ENCODE peak calls at places on chromosomes 13 and 19, in four cellular contexts. Y is AG09309, F is astrocyte of the spinal cord, W is nephron progenitor cell. O is an unnamed sample.

GRCh38 chr19:18009412-18010066 is 1.6 kb downstream of the ARRDC2 start:
- DNase-seq in Y (no peak), F (no peak), W (no peak), O (no peak)

GRCh38 chr13:44555207-44555606 is 20.9 kb downstream of the TSC22D1 start:
- DNase-seq in Y (no peak), F (no peak), W (no peak), O (no peak)

GRCh38 chr19:6229951-6230712 is 49.6 kb downstream of the MLLT1 start:
- DNase-seq in Y (no peak), F (no peak), W (no peak), O (no peak)

GRCh38 chr13:68719815-68720214 is 1387.8 kb upstream of the ATXN8OS start:
- DNase-seq in Y (no peak), F (no peak), W (no peak), O (no peak)

GRCh38 chr13:22076658-22077057 is 405.8 kb downstream of the FGF9 start:
- DNase-seq in Y (no peak), F (no peak), W (no peak), O (no peak)

GRCh38 chr19:39969681-39970423 is 1.1 kb upstream of the PSMC4 start:
- DNase-seq in Y (no peak), F (no peak), W (no peak), O (no peak)

GRCh38 chr19:6772028-6772865 is at the start of gene VAV1:
- DNase-seq in Y (no peak), F (no peak), W (no peak), O (no peak)

GRCh38 chr19:45500918-45501729 is 2.9 kb downstream of the PPM1N start:
- DNase-seq in Y (no peak), F (no peak), W (no peak), O (no peak)

GRCh38 chr19:11881151-11881800 is 6.3 kb upstream of the ZNF69 start:
- DNase-seq in Y (no peak), F (peak), W (peak), O (peak)

DNA sequence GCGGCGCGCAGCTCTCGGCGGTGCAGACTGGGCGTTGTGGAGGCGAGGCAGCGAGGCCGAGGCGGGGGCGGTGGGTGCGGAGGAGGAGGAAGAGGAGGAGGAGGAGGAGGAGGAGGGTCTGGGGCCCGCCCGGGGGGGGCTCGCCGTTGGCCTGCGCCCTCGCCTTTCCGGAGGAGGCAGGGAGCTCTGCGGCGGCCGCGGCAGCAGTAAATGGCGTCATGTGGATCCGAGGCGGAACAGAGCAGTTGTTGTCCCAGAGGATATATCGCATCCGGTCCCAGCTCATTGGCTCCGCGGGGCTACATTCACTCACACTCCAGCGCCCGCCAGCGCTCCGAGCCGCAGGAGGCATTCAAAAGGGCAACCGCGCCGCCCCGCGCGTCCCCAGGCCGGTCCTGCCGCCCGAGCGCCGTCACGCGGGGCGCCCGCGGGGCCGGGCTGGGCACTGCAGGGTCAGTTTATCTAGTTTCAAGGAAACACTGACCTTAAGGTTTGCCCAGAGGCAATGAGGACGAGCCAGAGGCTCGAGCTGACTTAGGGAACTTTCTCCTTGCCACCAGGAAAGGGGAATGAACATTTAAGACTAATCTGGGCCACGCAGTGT is at the start of gene SPRY2:
- DNase-seq in Y (peak), F (peak), W (peak), O (peak)
- TF ChIP-seq CTCF in Y (no peak), F (no peak), W (no peak), O (no peak)

DNA sequence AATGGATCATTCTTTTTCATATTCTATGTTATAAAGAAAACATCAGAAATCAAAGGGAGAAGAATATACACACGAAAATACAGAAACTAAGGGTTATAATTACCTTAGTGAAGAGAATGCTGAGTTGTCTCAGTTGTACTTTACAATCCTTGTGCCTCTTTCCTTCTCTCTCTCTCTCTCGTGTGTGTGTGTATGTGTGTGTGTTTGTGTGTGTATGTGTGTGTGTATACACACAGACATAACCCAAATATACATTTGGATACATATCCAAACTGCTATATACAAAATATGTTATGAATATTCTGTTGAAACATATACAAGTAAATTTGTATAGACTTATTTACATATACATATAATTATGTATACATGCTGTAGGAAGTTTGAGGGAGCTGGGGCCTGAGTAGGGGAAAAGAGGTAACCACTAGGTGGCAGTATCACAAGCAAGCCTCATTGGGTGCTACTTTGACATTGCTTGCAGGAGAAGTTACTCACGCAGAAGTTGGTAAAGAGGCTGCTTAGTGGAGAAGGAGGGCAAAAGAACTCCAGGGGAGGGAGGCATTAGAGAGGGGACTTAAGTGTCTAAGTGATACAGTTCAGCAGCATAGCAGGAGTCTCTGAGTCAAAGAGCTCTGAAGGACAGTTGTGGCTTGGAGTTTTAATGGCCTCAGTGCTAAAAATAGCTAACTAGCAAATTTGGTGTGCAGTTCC is 465.1 kb upstream of the PCDH20 start:
- DNase-seq in Y (no peak), F (peak), W (peak), O (peak)
- TF ChIP-seq CTCF in Y (peak), F (peak), W (peak), O (peak)

GRCh38 chr13:93876236-93876635 is 603.2 kb downstream of the DCT start:
- DNase-seq in Y (no peak), F (no peak), W (no peak), O (no peak)

GRCh38 chr13:93881418-93881817 is 598.1 kb downstream of the DCT start:
- DNase-seq in Y (no peak), F (no peak), W (no peak), O (no peak)

GRCh38 chr13:93878675-93879074 is 600.8 kb downstream of the DCT start:
- DNase-seq in Y (no peak), F (no peak), W (no peak), O (no peak)

DNA sequence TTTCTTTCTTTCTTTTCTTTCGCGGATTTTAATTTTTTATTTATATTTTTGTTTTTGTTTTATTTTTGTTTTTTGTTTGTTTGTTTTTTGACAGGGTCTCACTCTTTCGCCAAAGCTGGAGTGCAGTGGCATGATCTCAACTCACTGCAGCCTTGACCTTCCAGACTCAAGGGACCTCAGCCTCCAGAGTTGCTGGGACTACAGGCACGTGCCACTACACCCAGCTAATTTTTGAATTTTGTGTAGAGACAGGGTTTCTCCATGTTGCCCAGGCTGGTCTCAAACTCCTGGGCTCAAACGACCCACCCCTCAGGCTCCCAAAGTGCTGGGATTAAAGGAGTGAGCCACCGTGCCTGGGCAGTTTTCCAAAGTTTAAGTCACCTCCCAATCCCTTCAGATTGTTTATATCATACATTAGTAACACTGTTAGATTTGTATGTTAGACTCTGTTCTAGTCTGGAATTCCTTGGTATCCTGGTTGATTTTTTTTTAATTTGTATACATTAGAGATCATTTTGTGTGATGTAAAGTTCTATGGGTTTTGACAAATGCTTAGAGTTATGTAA is 597.3 kb downstream of the DCT start:
- DNase-seq in Y (no peak), F (no peak), W (no peak), O (no peak)
- TF ChIP-seq CTCF in Y (no peak), F (no peak), W (no peak), O (no peak)

DNA sequence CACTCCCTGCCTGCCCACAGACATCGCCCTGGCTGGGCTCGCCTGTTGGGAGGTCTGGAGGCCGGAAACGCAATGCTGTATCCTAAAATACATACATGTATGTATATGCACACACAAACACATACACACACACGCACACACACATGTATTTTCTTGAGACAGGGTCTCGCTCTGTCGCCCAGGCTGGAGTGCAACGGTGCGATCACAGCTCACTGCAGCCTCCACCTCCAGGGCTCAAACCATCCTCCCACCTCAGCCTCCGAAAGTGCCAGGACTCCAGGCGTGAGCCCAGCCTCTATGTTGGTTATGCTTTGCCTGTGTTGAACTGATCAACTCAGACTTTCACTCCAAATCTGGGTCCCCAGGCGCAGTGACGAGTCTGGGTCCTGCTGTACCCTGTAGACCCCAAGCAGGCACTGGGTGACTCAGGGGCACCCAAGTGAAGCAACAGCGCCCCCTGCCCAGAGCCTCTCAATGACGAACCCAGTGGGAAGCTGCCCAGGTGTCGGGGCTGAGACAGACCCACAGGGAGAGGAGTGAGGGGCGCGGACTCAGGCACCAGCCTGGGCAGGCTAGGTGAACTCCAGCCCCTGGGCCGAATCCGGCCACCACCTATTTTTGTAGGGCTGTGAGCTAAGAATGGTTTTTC is 27.4 kb upstream of the CACTIN start:
- DNase-seq in Y (no peak), F (no peak), W (no peak), O (peak)
- TF ChIP-seq CTCF in Y (peak), F (peak), W (no peak), O (peak)

O was measured in BE2C.